ENCODE peak calls at places on chromosomes 1 and 21, in five cellular contexts. H, U, Q, M and G are unnamed samples.

GRCh38 chr1:221097479-221098281 is 218.4 kb downstream of the HLX start:
- DNase-seq in H (no peak), Q (no peak), U (no peak), M (no peak), G (no peak)

GRCh38 chr1:72636636-72637035 is 354.3 kb upstream of the NEGR1 start:
- DNase-seq in H (no peak), U (no peak), Q (no peak), M (no peak), G (no peak)

GRCh38 chr1:28894785-28895184 is 19.6 kb upstream of the EPB41 start:
- DNase-seq in Q (no peak), U (no peak), M (no peak), H (no peak), G (no peak)

GRCh38 chr1:234918216-234918841 is 210.3 kb downstream of the TOMM20 start:
- DNase-seq in M (no peak), U (no peak), Q (no peak), H (no peak), G (no peak)

GRCh38 chr21:45355573-45355972 is 49.4 kb upstream of the COL18A1 start:
- DNase-seq in Q (no peak), H (no peak), M (no peak), U (no peak), G (no peak)

GRCh38 chr1:12708396-12708795 is 7.5 kb upstream of the AADACL3 start:
- DNase-seq in H (no peak), U (no peak), Q (no peak), M (no peak), G (no peak)

GRCh38 chr1:67942269-67942668 is 108.2 kb downstream of the DIRAS3 start:
- DNase-seq in Q (no peak), H (no peak), M (no peak), U (no peak), G (no peak)

GRCh38 chr1:178849932-178850331 is 20.9 kb downstream of the ANGPTL1 start:
- DNase-seq in H (no peak), M (no peak), Q (no peak), U (no peak), G (no peak)

GRCh38 chr1:88276158-88276557 is 407.9 kb upstream of the PKN2 start:
- DNase-seq in U (no peak), M (no peak), Q (no peak), H (no peak), G (no peak)

GRCh38 chr1:8025061-8025670 is 943 bp downstream of the ERRFI1 start:
- DNase-seq in U (no peak), M (no peak), Q (no peak), H (no peak), G (no peak)

GRCh38 chr1:239819756-239820155 is 271.9 kb upstream of the FMN2 start:
- DNase-seq in M (no peak), U (no peak), H (no peak), Q (no peak), G (no peak)

GRCh38 chr21:42201615-42202161 is 17.3 kb upstream of the ABCG1 start:
- DNase-seq in Q (no peak), U (no peak), M (no peak), H (peak; percentile 14), G (no peak)

GRCh38 chr21:27422435-27422834 is 455.5 kb upstream of the ADAMTS5 start:
- DNase-seq in U (no peak), H (no peak), Q (no peak), M (no peak), G (no peak)

GRCh38 chr21:13937236-13937635 is 273.5 kb downstream of the LIPI start:
- DNase-seq in H (no peak), U (no peak), M (no peak), Q (no peak), G (no peak)

GRCh38 chr1:152986578-152986977 is 2.7 kb downstream of the SPRR1A start:
- DNase-seq in Q (no peak), H (no peak), U (no peak), M (no peak), G (no peak)

GRCh38 chr1:12177999-12178441 is 11.2 kb downstream of the TNFRSF1B start:
- DNase-seq in M (no peak), H (peak; percentile 96), Q (peak; percentile 93), U (no peak), G (peak; percentile 75)

GRCh38 chr21:44296916-44297315 is 2.9 kb upstream of the PFKL start:
- DNase-seq in M (no peak), U (no peak), H (no peak), Q (no peak), G (no peak)

GRCh38 chr1:203204776-203205175 is 18.3 kb upstream of the CHI3L1 start:
- DNase-seq in H (no peak), M (no peak), U (no peak), Q (no peak), G (no peak)

GRCh38 chr1:35577071-35577998 is 4.2 kb downstream of the TFAP2E start:
- DNase-seq in U (no peak), H (peak; percentile 59), M (no peak), Q (no peak), G (peak; percentile 35)

GRCh38 chr21:35616090-35616489 is 444.2 kb downstream of the SETD4 start:
- DNase-seq in Q (no peak), U (no peak), M (no peak), H (no peak), G (no peak)

GRCh38 chr1:64828829-64829228 is 84.0 kb downstream of the RAVER2 start:
- DNase-seq in U (no peak), H (no peak), M (no peak), Q (no peak), G (no peak)

GRCh38 chr21:45302082-45303061 is 14.7 kb upstream of the POFUT2 start:
- DNase-seq in U (no peak), M (no peak), Q (peak; percentile 63), H (peak; percentile 57), G (peak; percentile 49)

GRCh38 chr1:233885196-233886028 is 19.1 kb upstream of the SLC35F3 start:
- DNase-seq in H (no peak), M (no peak), Q (no peak), U (no peak), G (no peak)

GRCh38 chr1:226186124-226187018 is at the start of gene ACBD3:
- DNase-seq in H (peak; percentile 86), U (peak; percentile 71), Q (peak; percentile 78), M (peak; percentile 75), G (peak; percentile 71)

GRCh38 chr21:41808846-41809245 is 42.0 kb upstream of the RIPK4 start:
- DNase-seq in Q (no peak), U (no peak), H (no peak), M (no peak), G (no peak)

GRCh38 chr1:202235003-202235660 is 41.5 kb downstream of the LGR6 start:
- DNase-seq in H (no peak), Q (no peak), M (no peak), U (no peak), G (no peak)

GRCh38 chr1:98018074-98018473 is 97.2 kb upstream of the DPYD start:
- DNase-seq in M (no peak), H (no peak), U (no peak), Q (no peak), G (no peak)

GRCh38 chr1:180863158-180863775 is 49.4 kb upstream of the KIAA1614 start:
- DNase-seq in Q (no peak), H (peak; percentile 26), U (no peak), M (no peak), G (no peak)

GRCh38 chr1:10765304-10765703 is 31.1 kb downstream of the CASZ1 start:
- DNase-seq in Q (no peak), U (no peak), M (no peak), H (no peak), G (no peak)

GRCh38 chr1:227805606-227806197 is 9.8 kb upstream of the PRSS38 start:
- DNase-seq in U (no peak), Q (no peak), M (no peak), H (no peak), G (no peak)